ENCODE peak calls at places on chromosomes 7 and 10, in six cellular contexts. One of them, this sample, is unnamed.

GRCh38 chr10:13716161-13717071 is 129.7 kb downstream of the PRPF18 start:
- DNase-seq in activated naive CD4-positive, alpha-beta T cell treated with anti-CD3 and anti-CD28 coated beads, Interleukin-2, amount 50 U/mL, for 72 hours: no peak
- DNase-seq in T-cell: no peak
- DNase-seq in fibroblast of gingiva: peak
- DNase-seq in BE2C: no peak
- DNase-seq in T-helper 1 cell: no peak
- DNase-seq in this sample: no peak

GRCh38 chr7:158239290-158239981 is 348.2 kb downstream of the PTPRN2 start:
- DNase-seq in BE2C: peak
- DNase-seq in T-helper 1 cell: no peak
- DNase-seq in T-cell: no peak
- DNase-seq in fibroblast of gingiva: no peak
- DNase-seq in activated naive CD4-positive, alpha-beta T cell treated with anti-CD3 and anti-CD28 coated beads, Interleukin-2, amount 50 U/mL, for 72 hours: no peak
- DNase-seq in this sample: no peak

GRCh38 chr10:132787253-132788179 is 1.6 kb upstream of the NKX6-2 start:
- DNase-seq in BE2C: no peak
- DNase-seq in T-cell: no peak
- DNase-seq in fibroblast of gingiva: no peak
- DNase-seq in activated naive CD4-positive, alpha-beta T cell treated with anti-CD3 and anti-CD28 coated beads, Interleukin-2, amount 50 U/mL, for 72 hours: no peak
- DNase-seq in T-helper 1 cell: no peak
- DNase-seq in this sample: no peak

GRCh38 chr7:194257-194995 is 2.1 kb downstream of the FAM20C start:
- DNase-seq in T-helper 1 cell: no peak
- DNase-seq in fibroblast of gingiva: no peak
- DNase-seq in BE2C: no peak
- DNase-seq in activated naive CD4-positive, alpha-beta T cell treated with anti-CD3 and anti-CD28 coated beads, Interleukin-2, amount 50 U/mL, for 72 hours: no peak
- DNase-seq in T-cell: no peak
- DNase-seq in this sample: no peak

GRCh38 chr10:119655566-119656001 is 4.4 kb downstream of the BAG3 start:
- DNase-seq in fibroblast of gingiva: peak
- DNase-seq in activated naive CD4-positive, alpha-beta T cell treated with anti-CD3 and anti-CD28 coated beads, Interleukin-2, amount 50 U/mL, for 72 hours: no peak
- DNase-seq in T-cell: peak
- DNase-seq in T-helper 1 cell: no peak
- DNase-seq in BE2C: peak
- DNase-seq in this sample: no peak

GRCh38 chr10:111222961-111223360 is 146.1 kb downstream of the ADRA2A start:
- DNase-seq in activated naive CD4-positive, alpha-beta T cell treated with anti-CD3 and anti-CD28 coated beads, Interleukin-2, amount 50 U/mL, for 72 hours: no peak
- DNase-seq in fibroblast of gingiva: no peak
- DNase-seq in T-cell: no peak
- DNase-seq in BE2C: no peak
- DNase-seq in T-helper 1 cell: no peak
- DNase-seq in this sample: no peak

GRCh38 chr10:77251297-77252013 is 386.2 kb downstream of the KCNMA1 start:
- DNase-seq in activated naive CD4-positive, alpha-beta T cell treated with anti-CD3 and anti-CD28 coated beads, Interleukin-2, amount 50 U/mL, for 72 hours: no peak
- DNase-seq in T-cell: no peak
- DNase-seq in BE2C: peak
- DNase-seq in T-helper 1 cell: no peak
- DNase-seq in fibroblast of gingiva: peak
- DNase-seq in this sample: no peak

GRCh38 chr10:63770523-63770922 is 249.3 kb downstream of the REEP3 start:
- DNase-seq in T-helper 1 cell: no peak
- DNase-seq in fibroblast of gingiva: no peak
- DNase-seq in T-cell: no peak
- DNase-seq in BE2C: no peak
- DNase-seq in activated naive CD4-positive, alpha-beta T cell treated with anti-CD3 and anti-CD28 coated beads, Interleukin-2, amount 50 U/mL, for 72 hours: no peak
- DNase-seq in this sample: no peak

GRCh38 chr7:11486271-11486670 is 345.7 kb downstream of the THSD7A start:
- DNase-seq in T-helper 1 cell: no peak
- DNase-seq in activated naive CD4-positive, alpha-beta T cell treated with anti-CD3 and anti-CD28 coated beads, Interleukin-2, amount 50 U/mL, for 72 hours: no peak
- DNase-seq in BE2C: no peak
- DNase-seq in fibroblast of gingiva: peak
- DNase-seq in T-cell: no peak
- DNase-seq in this sample: no peak

GRCh38 chr10:98488669-98489430 is 42.1 kb upstream of the HPS1 start:
- DNase-seq in T-cell: no peak
- DNase-seq in fibroblast of gingiva: no peak
- DNase-seq in T-helper 1 cell: no peak
- DNase-seq in BE2C: no peak
- DNase-seq in activated naive CD4-positive, alpha-beta T cell treated with anti-CD3 and anti-CD28 coated beads, Interleukin-2, amount 50 U/mL, for 72 hours: no peak
- DNase-seq in this sample: no peak

GRCh38 chr7:128705891-128706333 is 33.2 kb upstream of the CALU start:
- DNase-seq in BE2C: no peak
- DNase-seq in T-cell: no peak
- DNase-seq in activated naive CD4-positive, alpha-beta T cell treated with anti-CD3 and anti-CD28 coated beads, Interleukin-2, amount 50 U/mL, for 72 hours: no peak
- DNase-seq in fibroblast of gingiva: no peak
- DNase-seq in T-helper 1 cell: no peak
- DNase-seq in this sample: no peak

GRCh38 chr7:39686261-39686924 is 63.0 kb downstream of the RALA start:
- DNase-seq in T-helper 1 cell: no peak
- DNase-seq in BE2C: no peak
- DNase-seq in activated naive CD4-positive, alpha-beta T cell treated with anti-CD3 and anti-CD28 coated beads, Interleukin-2, amount 50 U/mL, for 72 hours: no peak
- DNase-seq in T-cell: no peak
- DNase-seq in fibroblast of gingiva: peak
- DNase-seq in this sample: no peak

GRCh38 chr10:4501306-4501705 is 324.7 kb upstream of the AKR1E2 start:
- DNase-seq in fibroblast of gingiva: no peak
- DNase-seq in T-helper 1 cell: no peak
- DNase-seq in T-cell: no peak
- DNase-seq in BE2C: no peak
- DNase-seq in activated naive CD4-positive, alpha-beta T cell treated with anti-CD3 and anti-CD28 coated beads, Interleukin-2, amount 50 U/mL, for 72 hours: no peak
- DNase-seq in this sample: no peak

GRCh38 chr7:143229054-143229790 is 7.4 kb downstream of the TAS2R40 start:
- DNase-seq in activated naive CD4-positive, alpha-beta T cell treated with anti-CD3 and anti-CD28 coated beads, Interleukin-2, amount 50 U/mL, for 72 hours: no peak
- DNase-seq in BE2C: peak
- DNase-seq in fibroblast of gingiva: peak
- DNase-seq in T-cell: no peak
- DNase-seq in T-helper 1 cell: no peak
- DNase-seq in this sample: no peak

GRCh38 chr7:137768371-137768770 is 78.4 kb downstream of the DGKI start:
- DNase-seq in T-cell: no peak
- DNase-seq in fibroblast of gingiva: peak
- DNase-seq in BE2C: no peak
- DNase-seq in T-helper 1 cell: no peak
- DNase-seq in activated naive CD4-positive, alpha-beta T cell treated with anti-CD3 and anti-CD28 coated beads, Interleukin-2, amount 50 U/mL, for 72 hours: no peak
- DNase-seq in this sample: no peak

GRCh38 chr10:111018021-111018420 is 58.8 kb upstream of the ADRA2A start:
- DNase-seq in T-cell: no peak
- DNase-seq in T-helper 1 cell: no peak
- DNase-seq in BE2C: no peak
- DNase-seq in fibroblast of gingiva: no peak
- DNase-seq in activated naive CD4-positive, alpha-beta T cell treated with anti-CD3 and anti-CD28 coated beads, Interleukin-2, amount 50 U/mL, for 72 hours: no peak
- DNase-seq in this sample: no peak

GRCh38 chr10:91190388-91190870 is 30.0 kb upstream of the PCGF5 start:
- DNase-seq in activated naive CD4-positive, alpha-beta T cell treated with anti-CD3 and anti-CD28 coated beads, Interleukin-2, amount 50 U/mL, for 72 hours: no peak
- DNase-seq in T-helper 1 cell: no peak
- DNase-seq in fibroblast of gingiva: peak
- DNase-seq in BE2C: no peak
- DNase-seq in T-cell: no peak
- DNase-seq in this sample: no peak